ENCODE peak calls at places on chromosomes 6 and 20, in four cellular contexts. V is A673, N is aorta, H is upper lobe of right lung. M is an unnamed sample.

GRCh38 chr6:165001502-165002157 is 307.8 kb downstream of the C6orf118 start:
- DNase-seq in V (no peak), H (no peak), N (no peak), M (no peak)

GRCh38 chr6:21871831-21872230 is 278.3 kb downstream of the SOX4 start:
- DNase-seq in H (no peak), V (no peak), N (no peak), M (no peak)

GRCh38 chr6:11218827-11219826 is 13.3 kb downstream of the NEDD9 start:
- DNase-seq in V (no peak), N (peak; percentile 75), H (no peak), M (no peak)

GRCh38 chr6:37956711-37957110 is 137.2 kb downstream of the ZFAND3 start:
- DNase-seq in H (no peak), N (no peak), V (no peak), M (no peak)

GRCh38 chr6:18160921-18161320 is 5.7 kb downstream of the KDM1B start:
- DNase-seq in V (no peak), N (no peak), H (no peak), M (no peak)

GRCh38 chr20:50520222-50520877 is 10.2 kb downstream of the PTPN1 start:
- DNase-seq in V (no peak), H (no peak), N (no peak), M (no peak)

GRCh38 chr20:50691585-50692552 is 527 bp upstream of the RIPOR3 start:
- DNase-seq in H (no peak), V (peak; percentile 49), N (no peak), M (no peak)

GRCh38 chr6:16657768-16658167 is 103.5 kb downstream of the ATXN1 start:
- DNase-seq in V (no peak), H (no peak), N (no peak), M (no peak)

GRCh38 chr6:89433637-89434499 is 916 bp downstream of the ANKRD6 start:
- DNase-seq in H (peak; percentile 70), V (peak; percentile 58), N (peak; percentile 59), M (no peak)

GRCh38 chr6:16559091-16559490 is 202.2 kb downstream of the ATXN1 start:
- DNase-seq in H (no peak), N (no peak), V (no peak), M (no peak)

GRCh38 chr6:55794136-55794812 is 81.1 kb downstream of the BMP5 start:
- DNase-seq in H (no peak), V (no peak), N (no peak), M (peak; percentile 29)

GRCh38 chr20:61708891-61709290 is 356.8 kb downstream of the TAF4 start:
- DNase-seq in V (no peak), H (no peak), N (no peak), M (no peak)

GRCh38 chr6:164106345-164106769 is 691.8 kb downstream of the QKI start:
- DNase-seq in V (peak; percentile 52), H (no peak), N (no peak), M (no peak)

GRCh38 chr20:62313460-62314338 is 10.9 kb downstream of the ADRM1 start:
- DNase-seq in N (no peak), H (no peak), V (no peak), M (no peak)

GRCh38 chr6:85866758-85867401 is 224.2 kb upstream of the SYNCRIP start:
- DNase-seq in N (no peak), V (no peak), H (no peak), M (no peak)

GRCh38 chr6:44179072-44179536 is 20.5 kb downstream of the CAPN11 start:
- DNase-seq in H (no peak), N (no peak), V (no peak), M (no peak)

GRCh38 chr6:44176130-44176934 is 17.7 kb downstream of the CAPN11 start:
- DNase-seq in V (no peak), N (no peak), H (no peak), M (no peak)

GRCh38 chr6:44178424-44179071 is 19.9 kb downstream of the CAPN11 start:
- DNase-seq in N (no peak), H (no peak), V (no peak), M (no peak)

GRCh38 chr6:44177691-44178423 is 19.2 kb downstream of the CAPN11 start:
- DNase-seq in V (no peak), H (no peak), N (peak; percentile 91), M (no peak)

DNA sequence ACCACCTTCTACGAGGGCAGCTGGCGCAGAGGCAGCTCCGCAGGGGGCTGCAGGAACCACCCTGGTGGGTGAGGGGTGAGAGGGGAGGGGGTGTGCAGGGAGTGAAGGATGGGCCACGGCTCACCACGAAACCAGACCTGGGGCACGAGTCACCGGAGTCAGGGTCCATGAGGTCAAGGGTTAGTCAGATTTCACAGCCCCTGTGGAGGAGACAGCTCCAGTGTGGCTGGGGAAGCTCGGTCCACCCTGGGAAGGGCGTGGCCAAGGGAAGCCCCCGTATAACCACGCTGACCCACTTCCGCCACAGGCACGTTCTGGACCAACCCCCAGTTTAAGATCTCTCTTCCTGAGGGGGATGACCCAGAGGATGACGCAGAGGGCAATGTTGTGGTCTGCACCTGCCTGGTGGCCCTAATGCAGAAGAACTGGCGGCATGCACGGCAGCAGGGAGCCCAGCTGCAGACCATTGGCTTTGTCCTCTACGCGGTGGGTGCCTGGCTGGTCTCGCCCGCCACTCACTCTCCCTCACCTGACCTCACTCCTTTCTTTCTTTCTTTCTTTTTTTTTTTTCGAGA is 18.4 kb downstream of the CAPN11 start:
- DNase-seq in N (no peak), V (no peak), H (no peak), M (no peak)
- H3K4me3 ChIP-seq in N (no peak overlapping the region), V (no peak overlapping the region), H (no peak overlapping the region), M (no peak overlapping the region)

DNA sequence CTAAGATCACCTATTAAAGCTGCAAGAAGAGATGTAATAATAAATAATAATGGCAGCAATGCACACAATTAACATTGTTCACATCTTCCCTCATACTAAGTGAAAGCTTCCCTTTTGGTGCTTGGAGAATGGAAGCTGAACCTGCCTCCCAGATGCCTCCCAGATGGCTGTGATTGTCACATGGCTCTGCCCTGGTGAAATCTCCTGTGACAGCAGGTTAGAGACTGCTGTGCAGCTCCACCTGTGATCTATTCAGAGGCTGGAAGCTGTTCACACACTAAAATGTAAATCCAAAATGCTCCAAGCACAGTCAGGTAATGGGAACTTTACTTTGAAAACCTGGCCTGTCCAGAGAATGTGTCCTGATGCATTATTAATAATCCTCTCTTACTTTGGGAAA is 41.7 kb upstream of the RGS17 start:
- DNase-seq in H (no peak), V (no peak), N (no peak), M (no peak)
- H3K4me3 ChIP-seq in H (no peak overlapping the region), V (no peak overlapping the region), N (no peak overlapping the region), M (no peak overlapping the region)

GRCh38 chr6:31622678-31623077 is 2.2 kb downstream of the PRRC2A start:
- DNase-seq in V (no peak), N (no peak), H (peak; percentile 73), M (no peak)
- H3K4me3 ChIP-seq in V (peak overlapping the region; percentile 76), N (no peak overlapping the region), H (no peak overlapping the region), M (peak overlapping the region; percentile 84)

DNA sequence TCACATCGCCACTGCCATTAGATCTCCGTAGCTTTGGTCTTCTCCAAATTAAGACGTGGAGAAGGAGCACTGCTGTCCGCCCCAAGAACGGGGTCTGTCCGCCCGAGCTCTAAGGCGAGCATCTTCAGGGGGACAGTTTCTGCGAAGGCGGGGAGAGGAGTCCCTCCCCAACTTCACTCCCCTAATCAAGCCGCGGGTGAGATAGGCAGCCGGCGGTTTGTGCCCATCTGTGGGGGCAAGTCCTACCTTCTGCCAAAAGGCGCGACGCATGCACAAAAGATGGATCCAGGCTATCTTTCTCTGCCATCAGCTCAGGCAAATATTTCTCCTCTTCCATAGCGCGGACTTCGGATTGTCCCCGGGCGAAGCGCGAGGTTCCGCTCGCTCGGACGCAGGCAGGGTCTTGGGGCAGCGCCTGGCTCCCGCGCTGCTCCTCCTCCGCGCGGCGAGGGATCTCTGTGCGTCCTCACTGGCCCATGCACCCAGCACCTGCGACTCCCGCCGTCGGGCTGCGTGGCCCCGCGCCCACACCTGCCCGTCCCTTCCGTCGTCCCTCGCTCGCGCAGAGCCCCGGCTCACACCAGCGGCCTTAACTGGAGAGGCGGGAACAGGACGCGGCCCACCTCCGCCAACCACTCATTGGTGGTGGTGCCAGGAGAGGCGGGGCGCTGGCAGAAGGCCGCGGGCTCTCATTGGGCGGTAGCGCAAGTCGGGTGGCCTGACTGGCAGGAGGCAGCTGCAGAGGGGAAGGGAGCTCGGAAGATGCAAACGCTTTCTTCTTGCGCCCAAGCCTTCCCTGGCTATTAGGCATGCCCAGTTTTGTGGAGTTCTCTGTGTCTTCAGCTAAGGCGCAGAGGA is at the start of gene KHDRBS2:
- DNase-seq in H (peak; percentile 95), V (peak; percentile 11), N (peak; percentile 90), M (no peak)
- H3K4me3 ChIP-seq in H (peak within 1 kb of the TSS; percentile 55), V (no peak within 1 kb of the TSS), N (no peak within 1 kb of the TSS), M (no peak within 1 kb of the TSS)

DNA sequence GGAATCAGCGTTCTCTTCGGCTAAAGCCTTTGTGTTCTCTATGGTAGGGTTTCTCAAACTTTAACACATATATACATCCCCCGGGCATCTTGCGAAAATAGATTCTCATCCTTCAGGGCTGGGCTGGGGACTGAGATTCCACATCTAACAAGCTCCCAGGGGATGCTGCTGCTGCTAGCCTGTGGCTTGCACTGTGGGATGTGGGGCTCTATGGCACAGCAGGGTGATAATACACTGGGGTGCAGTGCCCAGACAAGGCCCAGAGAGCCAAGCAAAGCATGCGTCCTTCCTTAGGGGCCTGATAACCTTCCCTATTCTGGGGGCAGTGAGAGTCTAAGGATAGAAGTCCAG is 102.0 kb downstream of the LAMP5 start:
- DNase-seq in H (no peak), N (no peak), V (no peak), M (no peak)
- H3K4me3 ChIP-seq in H (no peak overlapping the region), N (no peak overlapping the region), V (no peak overlapping the region), M (no peak overlapping the region)

DNA sequence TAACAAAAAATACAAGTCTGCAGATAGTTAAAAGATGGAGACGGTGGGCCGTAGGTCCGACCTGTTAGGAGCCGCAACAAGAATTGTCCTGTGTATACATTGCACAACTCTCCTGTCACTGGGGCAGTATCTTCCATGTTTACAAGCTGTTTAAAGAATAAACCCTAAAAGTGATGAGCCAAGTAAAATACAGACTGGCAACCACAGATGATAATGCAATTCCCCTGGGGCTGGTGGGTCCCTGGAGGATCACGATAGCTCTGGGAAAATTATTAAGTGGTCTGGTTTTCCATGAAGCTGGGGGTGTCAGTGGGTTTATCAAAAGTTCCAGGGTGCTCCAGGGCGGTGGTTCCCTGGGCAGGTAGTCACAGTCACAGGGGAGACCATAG is 8.1 kb upstream of the FAM50B start:
- DNase-seq in N (no peak), H (no peak), V (peak; percentile 25), M (no peak)
- H3K4me3 ChIP-seq in N (no peak overlapping the region), H (no peak overlapping the region), V (no peak overlapping the region), M (no peak overlapping the region)

DNA sequence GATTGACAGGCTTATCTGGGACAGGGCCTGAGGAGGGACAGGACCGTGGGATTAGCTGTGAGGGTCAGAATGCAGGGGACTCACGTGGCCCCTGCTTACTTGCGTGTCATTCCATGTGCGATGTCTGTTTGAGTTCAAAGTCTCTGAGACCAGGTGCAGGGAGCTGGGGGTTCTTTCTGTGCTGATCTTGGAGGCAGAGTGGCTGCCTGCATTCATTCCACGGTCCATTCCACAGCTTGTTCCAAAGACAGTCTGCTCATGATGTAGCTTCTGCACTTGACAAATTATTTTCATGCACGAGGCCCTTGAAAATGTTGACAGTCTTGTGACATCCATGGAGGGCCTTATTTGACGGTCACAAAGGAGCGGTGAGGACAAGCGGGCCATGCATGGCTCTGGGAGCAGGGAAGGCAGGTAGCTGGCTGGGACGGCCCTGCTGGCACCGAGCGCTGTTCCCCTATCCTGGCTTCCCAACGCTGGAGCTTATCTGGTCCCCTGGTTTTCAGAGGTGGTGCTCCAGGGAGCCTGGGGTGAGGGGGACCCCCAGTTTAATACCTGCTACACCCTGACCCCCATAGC is 156.3 kb upstream of the RNF24 start:
- DNase-seq in H (no peak), N (no peak), V (no peak), M (no peak)
- H3K4me3 ChIP-seq in H (peak overlapping the region; percentile 55), N (no peak overlapping the region), V (peak overlapping the region; percentile 57), M (peak overlapping the region; percentile 47)

GRCh38 chr6:43510827-43511163 is 649 bp upstream of the LRRC73 start:
- DNase-seq in N (peak; percentile 48), V (no peak), H (no peak), M (no peak)
- H3K4me3 ChIP-seq in N (no peak overlapping the region), V (peak overlapping the region; percentile 78), H (peak overlapping the region; percentile 68), M (peak overlapping the region; percentile 57)